ENCODE peak calls at places on chromosomes 4 and X, in four cellular contexts. O is GM12864; R is NCI-H1092; G is activated CD4-positive, alpha-beta T cell treated with anti-CD3 and anti-CD28 coated beads, Interleukin-2, amount 10 ng/mL, durations not matched to agents 7 days and 5 days. Z is an unnamed sample.

GRCh38 chr4:177005801-177006230 is 213.1 kb upstream of the VEGFC start:
- DNase-seq in O (no peak), R (no peak), G (no peak), Z (no peak)

GRCh38 chr4:102139932-102140331 is 205.3 kb downstream of the SLC39A8 start:
- DNase-seq in O (no peak), R (no peak), G (no peak), Z (no peak)

GRCh38 chr4:172809998-172810397 is 358.6 kb upstream of the GALNT7 start:
- DNase-seq in O (no peak), R (no peak), G (no peak), Z (no peak)

GRCh38 chr4:13881880-13882279 is 254.4 kb upstream of the BOD1L1 start:
- DNase-seq in O (no peak), R (no peak), G (no peak), Z (no peak)

GRCh38 chr4:123811763-123812390 is 415.3 kb downstream of the SPRY1 start:
- DNase-seq in O (peak; percentile 1), R (no peak), G (no peak), Z (no peak)

GRCh38 chr4:158809611-158810486 is 41.0 kb downstream of the FNIP2 start:
- DNase-seq in O (no peak), R (no peak), G (peak; percentile 14), Z (peak; percentile 24)

GRCh38 chr4:126097155-126097554 is 782.4 kb downstream of the FAT4 start:
- DNase-seq in O (no peak), R (no peak), G (no peak), Z (no peak)

GRCh38 chr4:77581724-77582123 is 23.9 kb upstream of the CXCL13 start:
- DNase-seq in O (no peak), R (no peak), G (no peak), Z (no peak)

GRCh38 chrX:47513697-47514085 is 30.7 kb upstream of the ZNF41 start:
- DNase-seq in O (no peak), R (no peak), G (no peak), Z (no peak)

GRCh38 chr4:129193357-129194100 is 97.6 kb downstream of the C4orf33 start:
- DNase-seq in O (no peak), R (no peak), G (no peak), Z (no peak)

GRCh38 chr4:93451954-93452353 is 376.6 kb upstream of the ATOH1 start:
- DNase-seq in O (no peak), R (no peak), G (no peak), Z (no peak)

GRCh38 chrX:9767375-9767774 is 1.7 kb upstream of the GPR143 start:
- DNase-seq in O (no peak), R (no peak), G (no peak), Z (no peak)

GRCh38 chr4:45692131-45692530 is 431.7 kb downstream of the GABRG1 start:
- DNase-seq in O (no peak), R (no peak), G (no peak), Z (no peak)

GRCh38 chr4:53508446-53508845 is 82.8 kb downstream of the LNX1 start:
- DNase-seq in O (no peak), R (no peak), G (no peak), Z (no peak)

GRCh38 chr4:56861365-56861764 is 39.9 kb upstream of the SPINK2 start:
- DNase-seq in O (no peak), R (no peak), G (no peak), Z (no peak)

GRCh38 chr4:141658316-141658715 is 21.9 kb downstream of the IL15 start:
- DNase-seq in O (no peak), R (no peak), G (no peak), Z (no peak)

GRCh38 chrX:3527166-3527565 is 180.7 kb upstream of the MXRA5 start:
- DNase-seq in O (no peak), R (no peak), G (no peak), Z (no peak)

GRCh38 chr4:107278791-107279481 is 242.8 kb upstream of the DKK2 start:
- DNase-seq in O (no peak), R (no peak), G (no peak), Z (no peak)

GRCh38 chrX:11908371-11908770 is 150.3 kb downstream of the MSL3 start:
- DNase-seq in O (peak; percentile 4), R (no peak), G (peak; percentile 33), Z (peak; percentile 8)

GRCh38 chr4:184514121-184514988 is 40.0 kb upstream of the IRF2 start:
- DNase-seq in O (peak; percentile 95), R (no peak), G (peak; percentile 40), Z (peak; percentile 58)

GRCh38 chr4:123896446-123897071 is 500.0 kb downstream of the SPRY1 start:
- DNase-seq in O (no peak), R (no peak), G (no peak), Z (no peak)

GRCh38 chr4:157115613-157116340 is 39.8 kb downstream of the GLRB start:
- DNase-seq in O (no peak), R (no peak), G (no peak), Z (no peak)

GRCh38 chr4:7156273-7157139 is 35.8 kb upstream of the SORCS2 start:
- DNase-seq in O (no peak), R (no peak), G (no peak), Z (no peak)

GRCh38 chr4:2689825-2690700 is 66.1 kb downstream of the TNIP2 start:
- DNase-seq in O (no peak), R (no peak), G (no peak), Z (peak; percentile 67)

GRCh38 chr4:67927251-67927650 is 36.0 kb downstream of the TMPRSS11A start:
- DNase-seq in O (no peak), R (no peak), G (no peak), Z (no peak)

GRCh38 chrX:118974088-118974907 is at the start of gene LONRF3:
- DNase-seq in O (no peak), R (no peak), G (peak; percentile 32), Z (peak; percentile 64)

GRCh38 chr4:156889616-156890594 is 81.7 kb downstream of the PDGFC start:
- DNase-seq in O (no peak), R (no peak), G (no peak), Z (no peak)

GRCh38 chrX:134631404-134632346 is 26.6 kb downstream of the PLAC1 start:
- DNase-seq in O (no peak), R (no peak), G (no peak), Z (no peak)

GRCh38 chr4:94765653-94766052 is 7.9 kb downstream of the BMPR1B start:
- DNase-seq in O (no peak), R (no peak), G (no peak), Z (no peak)

GRCh38 chr4:72076562-72076961 is 44.8 kb downstream of the NPFFR2 start:
- DNase-seq in O (no peak), R (no peak), G (no peak), Z (no peak)

GRCh38 chr4:40607224-40607623 is 22.4 kb downstream of the RBM47 start:
- DNase-seq in O (no peak), R (no peak), G (no peak), Z (no peak)